ENCODE peak calls at places on chromosomes 3 and 15, in six cellular contexts. Z, F, K, T, E and P are unnamed samples.

GRCh38 chr15:75367913-75368688 is at the start of gene MAN2C1:
- DNase-seq in Z (peak; percentile 91), F (peak; percentile 96), K (peak; percentile 95), T (peak; percentile 96), E (peak; percentile 94), P (peak; percentile 95)

GRCh38 chr3:105490045-105490444 is 123.3 kb downstream of the ALCAM start:
- DNase-seq in Z (no peak), F (no peak), K (no peak), T (peak; percentile 45), E (no peak), P (peak; percentile 26)

GRCh38 chr15:78804391-78804792 is 6.9 kb downstream of the ADAMTS7 start:
- DNase-seq in Z (no peak), F (peak; percentile 67), K (no peak), T (no peak), E (no peak), P (no peak)

GRCh38 chr15:44219073-44219472 is 24.0 kb upstream of the FRMD5 start:
- DNase-seq in Z (no peak), F (no peak), K (no peak), T (no peak), E (no peak), P (no peak)

GRCh38 chr15:41557673-41558399 is 1.2 kb upstream of the TYRO3 start:
- DNase-seq in Z (peak; percentile 66), F (peak; percentile 82), K (peak; percentile 74), T (peak; percentile 74), E (peak; percentile 45), P (peak; percentile 74)

GRCh38 chr3:14383753-14384152 is 18.7 kb upstream of the SLC6A6 start:
- DNase-seq in Z (no peak), F (no peak), K (no peak), T (no peak), E (no peak), P (no peak)

GRCh38 chr3:115350606-115351005 is 203.5 kb upstream of the ZBTB20 start:
- DNase-seq in Z (no peak), F (no peak), K (no peak), T (peak; percentile 20), E (no peak), P (no peak)

GRCh38 chr3:143973352-143974021 is 1.9 kb downstream of the DIPK2A start:
- DNase-seq in Z (peak; percentile 46), F (peak; percentile 66), K (peak; percentile 28), T (peak; percentile 52), E (peak; percentile 51), P (peak; percentile 35)

GRCh38 chr15:82158811-82159210 is 103.7 kb downstream of the EFL1 start:
- DNase-seq in Z (no peak), F (no peak), K (no peak), T (peak; percentile 57), E (no peak), P (no peak)

GRCh38 chr3:46490338-46491084 is 7.3 kb upstream of the RTP3 start:
- DNase-seq in Z (peak; percentile 54), F (no peak), K (no peak), T (peak; percentile 64), E (no peak), P (no peak)

GRCh38 chr3:67610458-67610857 is 44.0 kb downstream of the SUCLG2 start:
- DNase-seq in Z (peak; percentile 79), F (no peak), K (peak; percentile 35), T (peak; percentile 87), E (no peak), P (peak; percentile 80)

GRCh38 chr15:86649277-86649676 is 569.6 kb downstream of the AGBL1 start:
- DNase-seq in Z (no peak), F (no peak), K (no peak), T (no peak), E (no peak), P (no peak)

GRCh38 chr15:98658831-98659699 is 10.7 kb downstream of the IGF1R start:
- DNase-seq in Z (peak; percentile 59), F (peak; percentile 38), K (peak; percentile 54), T (peak; percentile 61), E (peak; percentile 56), P (peak; percentile 65)

GRCh38 chr3:194308635-194309213 is 42.4 kb downstream of the CPN2 start:
- DNase-seq in Z (no peak), F (no peak), K (peak; percentile 43), T (no peak), E (no peak), P (no peak)

GRCh38 chr3:197380786-197381185 is 82.4 kb upstream of the DLG1 start:
- DNase-seq in Z (no peak), F (no peak), K (no peak), T (no peak), E (no peak), P (no peak)

GRCh38 chr3:156728267-156728985 is 54.0 kb downstream of the TIPARP start:
- DNase-seq in Z (peak; percentile 77), F (peak; percentile 97), K (no peak), T (no peak), E (no peak), P (no peak)

GRCh38 chr15:66857694-66858093 is 155.7 kb downstream of the SMAD6 start:
- DNase-seq in Z (no peak), F (no peak), K (no peak), T (no peak), E (no peak), P (no peak)

GRCh38 chr15:67107014-67107812 is 41.8 kb downstream of the SMAD3 start:
- DNase-seq in Z (peak; percentile 100), F (no peak), K (peak; percentile 97), T (peak; percentile 100), E (no peak), P (peak; percentile 98)

GRCh38 chr3:170622369-170623159 is 36.7 kb upstream of the SLC7A14 start:
- DNase-seq in Z (peak; percentile 99), F (no peak), K (no peak), T (peak; percentile 65), E (no peak), P (peak; percentile 79)

GRCh38 chr3:184651945-184652344 is 59.9 kb downstream of the MAGEF1 start:
- DNase-seq in Z (no peak), F (no peak), K (no peak), T (no peak), E (no peak), P (no peak)

GRCh38 chr3:194711913-194712312 is 26.2 kb downstream of the FAM43A start:
- DNase-seq in Z (peak; percentile 82), F (no peak), K (peak; percentile 92), T (peak; percentile 99), E (peak; percentile 55), P (peak; percentile 99)

GRCh38 chr15:57611938-57612337 is 20.2 kb downstream of the MYZAP start:
- DNase-seq in Z (peak; percentile 30), F (peak; percentile 3), K (peak; percentile 62), T (peak; percentile 10), E (no peak), P (peak; percentile 48)

GRCh38 chr15:55588070-55588817 is at the start of gene PYGO1:
- DNase-seq in Z (peak; percentile 49), F (peak; percentile 35), K (peak; percentile 51), T (peak; percentile 72), E (peak; percentile 39), P (peak; percentile 66)

GRCh38 chr15:78536134-78536533 is 4.1 kb upstream of the PSMA4 start:
- DNase-seq in Z (peak; percentile 45), F (no peak), K (no peak), T (peak; percentile 14), E (no peak), P (no peak)

GRCh38 chr3:10945683-10946287 is 46.8 kb upstream of the SLC6A1 start:
- DNase-seq in Z (peak; percentile 47), F (peak; percentile 10), K (peak; percentile 40), T (peak; percentile 28), E (peak; percentile 31), P (peak; percentile 57)

GRCh38 chr3:8443829-8444791 is 57.5 kb upstream of the LMCD1 start:
- DNase-seq in Z (peak; percentile 99), F (peak; percentile 81), K (peak; percentile 98), T (peak; percentile 100), E (no peak), P (peak; percentile 100)

GRCh38 chr3:4938583-4938982 is 40.7 kb upstream of the BHLHE40 start:
- DNase-seq in Z (no peak), F (no peak), K (no peak), T (no peak), E (no peak), P (no peak)

GRCh38 chr15:74389115-74390048 is 21.9 kb upstream of the CYP11A1 start:
- DNase-seq in Z (no peak), F (no peak), K (no peak), T (no peak), E (no peak), P (no peak)

GRCh38 chr3:49841806-49842205 is 14.6 kb downstream of the TRAIP start:
- DNase-seq in Z (no peak), F (no peak), K (no peak), T (no peak), E (no peak), P (no peak)